ENCODE peak calls at places on chromosomes 1 and 21, in nine cellular contexts. Q is AG09309; G is NCI-H1105 treated with DMSO at 0.1 percent for 48 hours; U is activated naive CD8-positive, alpha-beta T cell treated with anti-CD3 and anti-CD28 coated beads, Interleukin-2, amount 50 U/mL, for 24 hours; W is mucosa of descending colon; D is stimulated activated naive CD4-positive, alpha-beta T cell; F is epithelial cell of esophagus; K is AG08395; Y is A172. R is an unnamed sample.

GRCh38 chr1:46611691-46612221 is 4.9 kb downstream of the MOB3C start:
- DNase-seq in Q (no peak), G (no peak), U (no peak), W (no peak), D (no peak), F (peak; percentile 100), K (no peak), Y (peak; percentile 84), R (peak; percentile 11)

GRCh38 chr1:150815871-150816270 is 7.8 kb upstream of the CTSK start:
- DNase-seq in Q (no peak), G (no peak), U (no peak), W (no peak), D (no peak), F (no peak), K (no peak), Y (no peak), R (no peak)

GRCh38 chr1:36305915-36306209 is 306 bp upstream of the SH3D21 start:
- DNase-seq in Q (no peak), G (peak; percentile 33), U (no peak), W (no peak), D (no peak), F (peak; percentile 77), K (no peak), Y (no peak), R (no peak)

GRCh38 chr1:32265846-32266245 is 14.8 kb downstream of the LCK start:
- DNase-seq in Q (no peak), G (no peak), U (no peak), W (no peak), D (no peak), F (no peak), K (no peak), Y (no peak), R (no peak)

GRCh38 chr1:96367791-96368190 is 353.8 kb upstream of the PTBP2 start:
- DNase-seq in Q (no peak), G (no peak), U (no peak), W (no peak), D (no peak), F (peak; percentile 38), K (no peak), Y (no peak), R (no peak)

GRCh38 chr1:160755864-160756616 is 17.0 kb downstream of the SLAMF7 start:
- DNase-seq in Q (no peak), G (no peak), U (peak; percentile 57), W (no peak), D (no peak), F (no peak), K (no peak), Y (no peak), R (no peak)

GRCh38 chr1:235221653-235222052 is 60.6 kb upstream of the RBM34 start:
- DNase-seq in Q (no peak), G (no peak), U (no peak), W (no peak), D (no peak), F (no peak), K (no peak), Y (no peak), R (no peak)

GRCh38 chr1:93448983-93449805 is 1.3 kb downstream of the FNBP1L start:
- DNase-seq in Q (no peak), G (peak; percentile 59), U (no peak), W (peak; percentile 78), D (no peak), F (peak; percentile 57), K (peak; percentile 18), Y (no peak), R (peak; percentile 58)

GRCh38 chr1:22450421-22451021 is 1.1 kb upstream of the ZBTB40 start:
- DNase-seq in Q (no peak), G (peak; percentile 11), U (no peak), W (no peak), D (no peak), F (no peak), K (no peak), Y (no peak), R (peak; percentile 39)

GRCh38 chr1:88398338-88398737 is 285.7 kb upstream of the PKN2 start:
- DNase-seq in Q (no peak), G (no peak), U (no peak), W (no peak), D (no peak), F (peak; percentile 20), K (no peak), Y (no peak), R (peak; percentile 1)

GRCh38 chr1:8962812-8963669 is 17.4 kb downstream of the CA6 start:
- DNase-seq in Q (no peak), G (peak; percentile 42), U (peak; percentile 72), W (no peak), D (peak; percentile 25), F (peak; percentile 54), K (peak; percentile 55), Y (peak; percentile 17), R (peak; percentile 89)

GRCh38 chr1:106022312-106022902 is 1034.1 kb upstream of the PRMT6 start:
- DNase-seq in Q (no peak), G (peak; percentile 40), U (no peak), W (no peak), D (no peak), F (peak; percentile 12), K (no peak), Y (no peak), R (peak; percentile 2)

GRCh38 chr1:4976859-4977440 is 322.5 kb downstream of the AJAP1 start:
- DNase-seq in Q (no peak), G (no peak), U (no peak), W (no peak), D (no peak), F (no peak), K (no peak), Y (no peak), R (no peak)

GRCh38 chr21:45530423-45531113 is 11.7 kb downstream of the SLC19A1 start:
- DNase-seq in Q (no peak), G (no peak), U (no peak), W (peak; percentile 47), D (no peak), F (no peak), K (no peak), Y (no peak), R (no peak)